ENCODE peak calls at places on chromosomes 13 and 19, in six cellular contexts. Y is RWPE1, M is foreskin keratinocyte, O is nephron progenitor cell, U is WTC11, A is bronchial epithelial cell. J is an unnamed sample.

GRCh38 chr19:5147971-5148793 is 179.3 kb downstream of the KDM4B start:
- DNase-seq in Y (no peak), M (peak; percentile 47), U (peak; percentile 14), O (no peak), A (no peak), J (no peak)

GRCh38 chr13:35723820-35724219 is 247.3 kb upstream of the MAB21L1 start:
- DNase-seq in O (no peak), A (no peak), Y (no peak), M (no peak), U (no peak), J (no peak)

GRCh38 chr19:22814124-22814523 is 18.0 kb upstream of the ZNF723 start:
- DNase-seq in A (no peak), Y (no peak), U (no peak), O (no peak), M (no peak), J (no peak)

GRCh38 chr19:40366697-40367561 is 18.4 kb downstream of the PLD3 start:
- DNase-seq in U (peak; percentile 64), M (no peak), A (no peak), O (peak; percentile 57), Y (no peak), J (peak; percentile 83)

GRCh38 chr13:77894743-77895142 is 23.9 kb downstream of the EDNRB start:
- DNase-seq in Y (no peak), M (no peak), O (no peak), U (no peak), A (no peak), J (no peak)

GRCh38 chr19:18021121-18021755 is 13.3 kb downstream of the ARRDC2 start:
- DNase-seq in Y (peak; percentile 67), M (no peak), U (no peak), A (peak; percentile 67), O (no peak), J (no peak)

GRCh38 chr13:44026194-44026593 is 146.5 kb downstream of the LACC1 start:
- DNase-seq in Y (no peak), U (no peak), A (no peak), M (no peak), O (no peak), J (no peak)

GRCh38 chr19:46904114-46905060 is 43.6 kb downstream of the ARHGAP35 start:
- DNase-seq in U (no peak), O (peak; percentile 7), Y (no peak), A (no peak), M (no peak), J (no peak)

GRCh38 chr19:10797541-10798256 is 38.3 kb downstream of the TMED1 start:
- DNase-seq in Y (no peak), O (no peak), A (no peak), U (no peak), M (no peak), J (no peak)

GRCh38 chr13:95298971-95299627 is 2.2 kb downstream of the ABCC4 start:
- DNase-seq in Y (peak; percentile 74), U (no peak), A (peak; percentile 60), O (no peak), M (no peak), J (no peak)

GRCh38 chr13:35107535-35107934 is 165.5 kb downstream of the NBEA start:
- DNase-seq in Y (no peak), A (peak; percentile 54), O (no peak), M (no peak), U (no peak), J (no peak)

GRCh38 chr19:7772752-7773291 is 9.8 kb downstream of the CLEC4M start:
- DNase-seq in O (no peak), Y (peak; percentile 55), U (no peak), M (peak; percentile 80), A (peak; percentile 80), J (no peak)

GRCh38 chr13:51907040-51907732 is 45.4 kb downstream of the CCDC70 start:
- DNase-seq in Y (no peak), M (no peak), O (no peak), A (no peak), U (no peak), J (no peak)

GRCh38 chr13:109785892-109786450 is 412 bp downstream of the IRS2 start:
- DNase-seq in Y (no peak), A (no peak), O (no peak), U (no peak), M (no peak), J (peak; percentile 47)

GRCh38 chr19:34229721-34230120 is 24.6 kb upstream of the GARRE1 start:
- DNase-seq in O (no peak), M (no peak), U (no peak), A (no peak), Y (no peak), J (no peak)

GRCh38 chr13:36715841-36716240 is 42.0 kb downstream of the SERTM1 start:
- DNase-seq in U (no peak), M (no peak), A (no peak), Y (no peak), O (no peak), J (no peak)

GRCh38 chr19:23817519-23817918 is 58.8 kb upstream of the ZNF681 start:
- DNase-seq in Y (no peak), U (peak; percentile 53), A (peak; percentile 25), M (no peak), O (no peak), J (peak; percentile 53)

GRCh38 chr19:30851646-30852045 is 479.5 kb downstream of the ZNF536 start:
- DNase-seq in M (no peak), A (no peak), Y (no peak), U (no peak), O (no peak), J (no peak)

GRCh38 chr19:17602872-17603552 is 47.6 kb downstream of the COLGALT1 start:
- DNase-seq in O (no peak), M (no peak), Y (no peak), U (no peak), A (no peak), J (no peak)

GRCh38 chr19:23183251-23183650 is 66.4 kb downstream of the ZNF730 start:
- DNase-seq in M (no peak), U (no peak), O (no peak), Y (no peak), A (no peak), J (no peak)

GRCh38 chr19:16206637-16207036 is 8.9 kb downstream of the AP1M1 start:
- DNase-seq in O (no peak), M (no peak), Y (no peak), A (no peak), U (peak; percentile 2), J (no peak)

GRCh38 chr13:76993021-76993420 is 1.1 kb downstream of the CLN5 start:
- DNase-seq in M (no peak), Y (peak; percentile 16), A (peak; percentile 65), O (no peak), U (no peak), J (no peak)

GRCh38 chr13:49307365-49307764 is 59.6 kb downstream of the CDADC1 start:
- DNase-seq in A (no peak), M (no peak), U (no peak), O (no peak), Y (no peak), J (no peak)

GRCh38 chr13:77928909-77929308 is 10.3 kb upstream of the EDNRB start:
- DNase-seq in U (no peak), M (no peak), Y (peak; percentile 10), O (no peak), A (peak; percentile 47), J (no peak)

GRCh38 chr19:48741222-48741999 is 1.0 kb upstream of the RASIP1 start:
- DNase-seq in Y (peak; percentile 84), M (no peak), U (peak; percentile 85), A (peak; percentile 32), O (peak; percentile 79), J (peak; percentile 72)

GRCh38 chr19:50255115-50255514 is 51.7 kb downstream of the MYH14 start:
- DNase-seq in M (no peak), U (peak; percentile 31), A (no peak), O (no peak), Y (no peak), J (no peak)

GRCh38 chr19:50249636-50250035 is 46.2 kb downstream of the MYH14 start:
- DNase-seq in M (no peak), O (no peak), A (no peak), Y (no peak), U (no peak), J (no peak)

GRCh38 chr19:50250450-50251136 is 47.2 kb downstream of the MYH14 start:
- DNase-seq in M (no peak), A (no peak), Y (no peak), U (no peak), O (no peak), J (no peak)

GRCh38 chr19:50252887-50253268 is 49.5 kb downstream of the MYH14 start:
- DNase-seq in A (no peak), O (no peak), Y (no peak), U (no peak), M (no peak), J (no peak)

DNA sequence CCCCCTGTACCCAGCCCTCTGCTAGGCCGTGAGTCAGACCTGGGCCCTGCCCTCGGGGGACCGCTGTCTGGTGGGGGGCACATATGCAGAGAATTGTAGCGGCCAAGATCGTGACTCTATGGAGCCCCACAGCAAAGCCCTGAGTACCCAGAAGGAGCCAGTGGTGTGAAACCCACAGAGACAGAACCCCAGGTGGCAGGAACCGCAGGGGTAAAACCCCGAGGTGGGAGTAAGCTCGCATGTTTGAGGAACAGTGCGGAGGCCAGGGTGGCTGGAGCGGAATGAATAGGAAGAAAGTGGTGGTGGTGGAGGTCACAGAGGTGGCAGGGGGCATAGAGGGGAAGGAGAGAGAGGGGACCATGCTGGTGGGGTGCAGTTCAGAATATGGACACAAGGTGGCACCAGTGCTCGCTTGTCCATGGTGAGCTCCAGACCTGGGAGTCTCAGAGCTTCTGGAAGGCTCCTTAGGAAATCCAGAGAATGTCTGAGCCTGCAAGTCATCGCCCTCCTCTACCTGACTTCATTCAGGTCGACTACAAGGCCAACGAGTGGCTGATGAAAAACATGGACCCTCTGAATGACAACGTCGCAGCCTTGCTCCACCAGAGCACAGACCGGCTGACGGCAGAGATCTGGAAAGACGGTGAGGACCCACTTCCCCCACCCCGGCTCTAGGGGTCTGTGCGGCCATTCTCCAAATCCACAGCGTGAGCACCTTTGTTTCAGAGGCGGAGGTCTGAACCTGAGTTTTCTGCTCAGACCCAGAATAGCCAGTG is 48.9 kb downstream of the MYH14 start:
- DNase-seq in U (peak; percentile 82), M (no peak), A (no peak), O (peak; percentile 66), Y (no peak), J (no peak)
- TF ChIP-seq CTCF in U (peak; percentile 82), M (peak; percentile 48), A (peak; percentile 50), O (peak; percentile 60), Y (peak; percentile 54), J (peak; percentile 61)

DNA sequence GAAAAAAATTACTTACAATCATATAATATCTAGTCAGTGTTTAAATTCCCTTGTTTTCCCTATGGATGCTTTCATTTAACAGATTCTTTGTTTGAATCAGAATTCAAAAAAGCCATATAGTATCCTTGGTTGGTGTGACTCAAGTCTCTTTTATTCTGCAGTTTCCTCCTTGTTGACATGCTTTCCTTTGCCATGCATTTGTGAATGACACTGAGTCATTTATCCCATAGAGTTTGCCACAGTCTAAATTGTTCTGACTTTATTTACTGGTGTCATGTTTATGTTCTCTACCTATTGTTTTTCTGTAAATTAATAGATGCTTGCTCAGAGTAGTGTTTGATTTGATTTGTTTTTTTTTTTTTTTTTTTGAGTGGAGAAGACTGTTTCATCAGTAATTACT is 893.8 kb upstream of the SLC10A2 start:
- DNase-seq in O (no peak), A (peak; percentile 10), U (no peak), M (no peak), Y (no peak), J (no peak)
- TF ChIP-seq CTCF in O (no peak), A (no peak), U (no peak), M (no peak), Y (no peak), J (no peak)

GRCh38 chr19:45498411-45499195 is at the start of gene PPM1N:
- DNase-seq in A (no peak), U (peak; percentile 80), Y (no peak), M (no peak), O (peak; percentile 63), J (peak; percentile 48)
- TF ChIP-seq CTCF in A (peak; percentile 9), U (no peak), Y (peak; percentile 19), M (peak; percentile 44), O (no peak), J (peak; percentile 15)

GRCh38 chr19:14048439-14049153 is 13.3 kb downstream of the PALM3 start:
- DNase-seq in Y (peak; percentile 45), U (peak; percentile 92), M (no peak), A (peak; percentile 21), O (peak; percentile 66), J (peak; percentile 78)
- TF ChIP-seq CTCF in Y (peak; percentile 89), U (peak; percentile 89), M (peak; percentile 79), A (peak; percentile 87), O (peak; percentile 64), J (peak; percentile 82)

J was measured in glutamatergic neuron.